ENCODE peak calls at places on chromosomes 1 and 21, in ten cellular contexts. U, A, E, I, S, V, Y, H, G and L are unnamed samples.

GRCh38 chr1:19395678-19396192 is 83.6 kb downstream of the SLC66A1 start:
- DNase-seq in U (no peak), A (no peak), E (no peak), I (no peak), S (no peak), V (peak; percentile 23), Y (no peak), H (no peak), G (no peak), L (no peak)

GRCh38 chr1:97396463-97396862 is 524.4 kb downstream of the DPYD start:
- DNase-seq in U (no peak), A (no peak), E (no peak), I (no peak), S (no peak), V (no peak), Y (no peak), H (no peak), G (peak; percentile 73), L (no peak)

GRCh38 chr1:177209357-177209756 is 38.6 kb downstream of the BRINP2 start:
- DNase-seq in U (peak; percentile 60), A (peak; percentile 79), E (peak; percentile 80), I (no peak), S (peak; percentile 48), V (peak; percentile 71), Y (no peak), H (peak; percentile 86), G (peak; percentile 78), L (peak; percentile 62)

GRCh38 chr1:162062542-162063015 is 6.9 kb upstream of the NOS1AP start:
- DNase-seq in U (peak; percentile 59), A (peak; percentile 70), E (peak; percentile 22), I (no peak), S (no peak), V (no peak), Y (no peak), H (peak; percentile 62), G (no peak), L (no peak)

GRCh38 chr21:17780539-17780938 is 38.6 kb downstream of the C21orf91 start:
- DNase-seq in U (no peak), A (no peak), E (no peak), I (no peak), S (no peak), V (no peak), Y (peak; percentile 41), H (no peak), G (peak; percentile 13), L (no peak)

GRCh38 chr1:173506437-173506836 is 29.3 kb downstream of the PRDX6 start:
- DNase-seq in U (no peak), A (peak; percentile 12), E (no peak), I (no peak), S (no peak), V (no peak), Y (no peak), H (no peak), G (no peak), L (no peak)

GRCh38 chr1:199029401-199029800 is 390.6 kb downstream of the PTPRC start:
- DNase-seq in U (no peak), A (no peak), E (no peak), I (no peak), S (no peak), V (no peak), Y (no peak), H (no peak), G (no peak), L (no peak)

GRCh38 chr21:41589620-41590175 is 81.7 kb upstream of the TMPRSS2 start:
- DNase-seq in U (no peak), A (no peak), E (no peak), I (no peak), S (no peak), V (no peak), Y (no peak), H (no peak), G (no peak), L (no peak)

GRCh38 chr1:177119311-177119710 is 45.2 kb downstream of the ASTN1 start:
- DNase-seq in U (no peak), A (no peak), E (no peak), I (no peak), S (no peak), V (no peak), Y (no peak), H (peak; percentile 13), G (no peak), L (no peak)

GRCh38 chr1:151831605-151832004 is at the start of gene RORC:
- DNase-seq in U (peak; percentile 75), A (no peak), E (no peak), I (no peak), S (peak; percentile 84), V (no peak), Y (no peak), H (no peak), G (no peak), L (peak; percentile 77)

GRCh38 chr1:232137066-232137465 is 492.9 kb downstream of the SIPA1L2 start:
- DNase-seq in U (no peak), A (no peak), E (no peak), I (no peak), S (no peak), V (no peak), Y (no peak), H (no peak), G (no peak), L (no peak)

GRCh38 chr1:27963393-27963792 is 3.6 kb downstream of the XKR8 start:
- DNase-seq in U (no peak), A (no peak), E (no peak), I (no peak), S (no peak), V (no peak), Y (no peak), H (no peak), G (no peak), L (no peak)

GRCh38 chr1:18880585-18880984 is 21.1 kb upstream of the TAS1R2 start:
- DNase-seq in U (no peak), A (no peak), E (no peak), I (no peak), S (no peak), V (no peak), Y (no peak), H (no peak), G (no peak), L (no peak)

GRCh38 chr1:156704930-156705320 is 458 bp downstream of the CRABP2 start:
- DNase-seq in U (peak; percentile 49), A (no peak), E (peak; percentile 63), I (no peak), S (peak; percentile 51), V (no peak), Y (no peak), H (no peak), G (peak; percentile 68), L (peak; percentile 53)

GRCh38 chr1:19484793-19485361 is 462 bp downstream of the CAPZB start:
- DNase-seq in U (peak; percentile 48), A (no peak), E (no peak), I (peak; percentile 95), S (peak; percentile 53), V (no peak), Y (no peak), H (no peak), G (peak; percentile 42), L (no peak)

GRCh38 chr1:41461790-41462679 is 22.4 kb downstream of the EDN2 start:
- DNase-seq in U (no peak), A (no peak), E (no peak), I (no peak), S (no peak), V (no peak), Y (no peak), H (no peak), G (no peak), L (no peak)